ENCODE peak calls at places on chromosomes 7 and 10, in six cellular contexts. H is AG10803, S is SW480, P is amniotic stem cell, I is HepG2, B is GM19239. W is an unnamed sample.
A peak's percentile ranks its signal among the peaks of the same experiment; 100 is the strongest.

GRCh38 chr7:1567082-1567771 is 2.6 kb downstream of the PSMG3 start:
- DNase-seq in H (peak; percentile 82), S (peak; percentile 35), P (no peak), I (no peak), B (no peak), W (peak; percentile 96)

GRCh38 chr10:6140141-6140841 is 51.5 kb downstream of the RBM17 start:
- DNase-seq in H (no peak), S (peak; percentile 78), P (no peak), I (no peak), B (no peak), W (no peak)

GRCh38 chr10:132253092-132253687 is 54.6 kb downstream of the STK32C start:
- DNase-seq in H (no peak), S (no peak), P (no peak), I (no peak), B (no peak), W (no peak)

GRCh38 chr10:126166797-126167196 is 221.5 kb downstream of the ADAM12 start:
- DNase-seq in H (no peak), S (no peak), P (no peak), I (no peak), B (no peak), W (no peak)

GRCh38 chr7:99839560-99840011 is 11.8 kb downstream of the CYP3A43 start:
- DNase-seq in H (no peak), S (peak; percentile 89), P (no peak), I (no peak), B (no peak), W (peak; percentile 93)

GRCh38 chr10:132099701-132100481 is 34.1 kb downstream of the JAKMIP3 start:
- DNase-seq in H (no peak), S (no peak), P (no peak), I (no peak), B (no peak), W (no peak)

GRCh38 chr10:64215088-64215487 is 693.9 kb downstream of the REEP3 start:
- DNase-seq in H (no peak), S (no peak), P (no peak), I (no peak), B (no peak), W (no peak)

GRCh38 chr10:31133628-31134302 is 102.1 kb upstream of the ZNF438 start:
- DNase-seq in H (peak; percentile 61), S (peak; percentile 68), P (peak; percentile 20), I (no peak), B (peak; percentile 72), W (peak; percentile 72)

GRCh38 chr10:65571011-65571570 is 1354.7 kb upstream of the LRRTM3 start:
- DNase-seq in H (no peak), S (peak; percentile 24), P (no peak), I (peak; percentile 24), B (no peak), W (peak; percentile 43)

GRCh38 chr7:66255533-66256100 is 50.5 kb downstream of the TPST1 start:
- DNase-seq in H (peak; percentile 60), S (no peak), P (no peak), I (no peak), B (no peak), W (no peak)

GRCh38 chr7:13126347-13126746 is 438.9 kb downstream of the ARL4A start:
- DNase-seq in H (no peak), S (no peak), P (no peak), I (no peak), B (no peak), W (no peak)

GRCh38 chr10:122018951-122019413 is 30.0 kb downstream of the TACC2 start:
- DNase-seq in H (no peak), S (peak; percentile 65), P (no peak), I (no peak), B (no peak), W (peak; percentile 86)

GRCh38 chr7:12199363-12199762 is 11.7 kb upstream of the TMEM106B start:
- DNase-seq in H (no peak), S (peak; percentile 85), P (no peak), I (peak; percentile 88), B (no peak), W (peak; percentile 8)

GRCh38 chr7:22569586-22570321 is 69.8 kb upstream of the STEAP1B start:
- DNase-seq in H (no peak), S (no peak), P (no peak), I (no peak), B (no peak), W (no peak)

GRCh38 chr10:106438386-106438785 is 726.1 kb downstream of the SORCS1 start:
- DNase-seq in H (no peak), S (no peak), P (no peak), I (no peak), B (no peak), W (no peak)

GRCh38 chr10:15211464-15211979 is 43.0 kb upstream of the NMT2 start:
- DNase-seq in H (peak; percentile 78), S (no peak), P (peak; percentile 61), I (no peak), B (no peak), W (no peak)

GRCh38 chr7:132758983-132759382 is 182.7 kb upstream of the PLXNA4 start:
- DNase-seq in H (no peak), S (no peak), P (no peak), I (no peak), B (no peak), W (no peak)

GRCh38 chr7:3884543-3884942 is 583.5 kb downstream of the SDK1 start:
- DNase-seq in H (no peak), S (no peak), P (no peak), I (no peak), B (no peak), W (no peak)

GRCh38 chr7:22445140-22445722 is 54.8 kb downstream of the STEAP1B start:
- DNase-seq in H (peak; percentile 8), S (no peak), P (no peak), I (no peak), B (no peak), W (peak; percentile 34)

GRCh38 chr7:66952343-66953043 is 31.5 kb downstream of the TMEM248 start:
- DNase-seq in H (peak; percentile 50), S (peak; percentile 45), P (no peak), I (peak; percentile 23), B (no peak), W (peak; percentile 80)

GRCh38 chr7:1129431-1129830 is 30.6 kb downstream of the ZFAND2A start:
- DNase-seq in H (no peak), S (no peak), P (no peak), I (no peak), B (no peak), W (no peak)

GRCh38 chr7:84799131-84799530 is 387.7 kb downstream of the SEMA3D start:
- DNase-seq in H (no peak), S (no peak), P (no peak), I (no peak), B (no peak), W (peak; percentile 85)

GRCh38 chr10:99524050-99524666 is 8.6 kb upstream of the NKX2-3 start:
- DNase-seq in H (no peak), S (no peak), P (no peak), I (no peak), B (no peak), W (no peak)

GRCh38 chr7:130384371-130384801 is 4.1 kb downstream of the CPA1 start:
- DNase-seq in H (no peak), S (no peak), P (no peak), I (no peak), B (no peak), W (no peak)

GRCh38 chr7:159064816-159065130 is 79.9 kb downstream of the VIPR2 start:
- DNase-seq in H (no peak), S (no peak), P (no peak), I (no peak), B (no peak), W (no peak)

GRCh38 chr7:105173586-105173985 is 159.6 kb downstream of the KMT2E start:
- DNase-seq in H (no peak), S (no peak), P (no peak), I (no peak), B (no peak), W (no peak)

GRCh38 chr7:159117366-159118219 is 27.1 kb downstream of the VIPR2 start:
- DNase-seq in H (no peak), S (no peak), P (no peak), I (no peak), B (no peak), W (no peak)

GRCh38 chr7:151704969-151705743 is 171.8 kb downstream of the PRKAG2 start:
- DNase-seq in H (no peak), S (no peak), P (no peak), I (no peak), B (no peak), W (no peak)

GRCh38 chr7:45026984-45027773 is 27.2 kb downstream of the CCM2 start:
- DNase-seq in H (peak; percentile 61), S (no peak), P (no peak), I (peak; percentile 40), B (peak; percentile 31), W (peak; percentile 17)

GRCh38 chr7:25847331-25848070 is 304.5 kb upstream of the NFE2L3 start:
- DNase-seq in H (peak; percentile 54), S (no peak), P (no peak), I (no peak), B (no peak), W (no peak)

GRCh38 chr7:156169474-156170370 is 357.5 kb upstream of the SHH start:
- DNase-seq in H (no peak), S (no peak), P (no peak), I (no peak), B (no peak), W (no peak)